ENCODE peak calls at places on chromosomes 11 and 22, in ten cellular contexts. G, V, O, I, F, W, A, T, Y and P are unnamed samples.

GRCh38 chr11:122268601-122269130 is 152.7 kb upstream of the BLID start:
- DNase-seq in G (no peak), V (no peak), O (no peak), I (no peak), F (no peak), W (no peak), A (no peak), T (no peak), Y (no peak), P (no peak)

GRCh38 chr11:12285106-12285505 is 92.3 kb upstream of the PARVA start:
- DNase-seq in G (no peak), V (no peak), O (no peak), I (no peak), F (peak; percentile 89), W (no peak), A (no peak), T (peak; percentile 93), Y (no peak), P (no peak)

GRCh38 chr22:47157486-47158270 is 395.2 kb downstream of the TBC1D22A start:
- DNase-seq in G (no peak), V (no peak), O (no peak), I (no peak), F (no peak), W (no peak), A (no peak), T (no peak), Y (no peak), P (peak; percentile 55)

GRCh38 chr11:8258771-8259170 is 4.9 kb downstream of the LMO1 start:
- DNase-seq in G (peak; percentile 54), V (no peak), O (no peak), I (no peak), F (no peak), W (no peak), A (peak; percentile 38), T (peak; percentile 27), Y (no peak), P (no peak)

GRCh38 chr11:8168485-8169257 is at the start of gene RIC3:
- DNase-seq in G (no peak), V (no peak), O (peak; percentile 42), I (no peak), F (no peak), W (no peak), A (peak; percentile 69), T (no peak), Y (peak; percentile 56), P (peak; percentile 76)

GRCh38 chr22:44396021-44396726 is 83.4 kb upstream of the SHISAL1 start:
- DNase-seq in G (peak; percentile 34), V (no peak), O (peak; percentile 7), I (no peak), F (no peak), W (no peak), A (no peak), T (no peak), Y (no peak), P (no peak)

GRCh38 chr11:96342131-96342970 is 644 bp downstream of the MAML2 start:
- DNase-seq in G (no peak), V (no peak), O (no peak), I (peak; percentile 27), F (no peak), W (no peak), A (no peak), T (no peak), Y (peak; percentile 17), P (no peak)

GRCh38 chr11:72739240-72740059 is 12.8 kb downstream of the ARAP1 start:
- DNase-seq in G (no peak), V (no peak), O (peak; percentile 22), I (no peak), F (no peak), W (no peak), A (no peak), T (no peak), Y (no peak), P (peak; percentile 62)

GRCh38 chr22:43356881-43357280 is 13.7 kb upstream of the SCUBE1 start:
- DNase-seq in G (no peak), V (no peak), O (no peak), I (no peak), F (no peak), W (no peak), A (no peak), T (no peak), Y (no peak), P (no peak)

GRCh38 chr22:43992331-43992821 is 31.7 kb upstream of the PARVB start:
- DNase-seq in G (no peak), V (no peak), O (no peak), I (no peak), F (no peak), W (no peak), A (peak; percentile 50), T (peak; percentile 6), Y (no peak), P (no peak)

GRCh38 chr11:86523738-86524602 is 148.4 kb downstream of the ME3 start:
- DNase-seq in G (no peak), V (peak; percentile 91), O (no peak), I (no peak), F (peak; percentile 92), W (peak; percentile 97), A (no peak), T (peak; percentile 99), Y (no peak), P (no peak)

GRCh38 chr22:24681236-24681635 is 78.2 kb downstream of the GGT1 start:
- DNase-seq in G (no peak), V (no peak), O (no peak), I (no peak), F (peak; percentile 56), W (no peak), A (no peak), T (peak; percentile 81), Y (no peak), P (no peak)

GRCh38 chr11:92226331-92227232 is 2.0 kb downstream of the FAT3 start:
- DNase-seq in G (peak; percentile 71), V (no peak), O (no peak), I (no peak), F (no peak), W (no peak), A (no peak), T (no peak), Y (no peak), P (peak; percentile 18)
- H3K27ac ChIP-seq in G (peak overlapping the region; percentile 89), V (no peak overlapping the region), O (no peak overlapping the region), I (no peak overlapping the region), F (no peak overlapping the region), W (no peak overlapping the region), A (no peak overlapping the region), T (no peak overlapping the region), Y (no peak overlapping the region), P (no peak overlapping the region)

GRCh38 chr11:10439924-10440323 is 15.1 kb upstream of the AMPD3 start:
- DNase-seq in G (no peak), V (no peak), O (no peak), I (no peak), F (no peak), W (no peak), A (no peak), T (no peak), Y (no peak), P (no peak)

GRCh38 chr11:10443721-10444120 is 11.3 kb upstream of the AMPD3 start:
- DNase-seq in G (no peak), V (no peak), O (no peak), I (no peak), F (no peak), W (no peak), A (no peak), T (no peak), Y (no peak), P (no peak)

GRCh38 chr11:10441021-10441523 is 14.0 kb upstream of the AMPD3 start:
- DNase-seq in G (no peak), V (no peak), O (no peak), I (no peak), F (no peak), W (no peak), A (no peak), T (peak; percentile 5), Y (no peak), P (no peak)

GRCh38 chr11:10443152-10443551 is 11.9 kb upstream of the AMPD3 start:
- DNase-seq in G (no peak), V (no peak), O (no peak), I (no peak), F (no peak), W (no peak), A (no peak), T (no peak), Y (no peak), P (no peak)

DNA sequence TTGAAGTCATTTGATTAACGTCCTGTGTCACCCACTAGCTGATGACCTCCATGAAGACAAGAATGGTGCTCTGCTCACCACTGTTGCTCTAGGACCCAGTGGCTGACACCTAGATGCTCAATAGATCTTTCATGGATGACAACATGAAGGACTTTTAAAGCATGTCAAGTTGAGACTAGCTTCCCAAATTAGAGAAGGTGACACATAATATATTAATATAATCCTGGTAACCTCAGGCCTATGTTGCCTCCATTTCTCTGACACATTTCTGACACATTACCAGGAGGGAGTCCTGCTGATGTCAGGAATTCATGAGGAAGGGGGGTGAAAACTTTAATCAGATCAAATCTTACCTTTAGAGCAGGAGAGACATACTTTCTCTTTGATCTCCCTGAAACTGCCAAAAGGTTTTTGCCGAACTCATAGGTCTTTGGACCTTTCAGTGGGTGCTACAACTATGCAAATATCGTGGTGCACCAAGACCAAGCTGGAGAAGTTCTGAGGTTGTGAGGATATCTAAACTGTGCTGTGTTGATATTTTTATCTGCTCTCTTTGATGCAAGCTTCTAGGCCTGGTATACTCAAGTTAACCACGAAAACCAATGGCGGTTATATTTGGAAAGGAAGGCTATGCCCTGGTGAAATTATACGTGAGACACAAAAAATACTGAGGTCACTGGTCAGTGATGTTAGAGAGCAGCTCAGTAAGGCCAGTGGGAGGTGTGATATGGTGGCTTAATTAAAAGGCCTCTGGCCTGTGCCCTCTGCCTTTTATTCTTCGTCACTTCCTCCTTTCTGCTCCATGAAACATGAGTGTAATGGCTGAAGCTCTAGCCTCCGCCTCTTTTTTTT is 13.2 kb upstream of the AMPD3 start:
- DNase-seq in G (no peak), V (no peak), O (no peak), I (peak; percentile 95), F (no peak), W (no peak), A (no peak), T (no peak), Y (no peak), P (no peak)
- H3K27ac ChIP-seq in G (no peak overlapping the region), V (no peak overlapping the region), O (no peak overlapping the region), I (peak overlapping the region; percentile 44), F (no peak overlapping the region), W (no peak overlapping the region), A (no peak overlapping the region), T (no peak overlapping the region), Y (no peak overlapping the region), P (no peak overlapping the region)

GRCh38 chr11:60912851-60913550 is 957 bp upstream of the TMEM109 start:
- DNase-seq in G (peak; percentile 56), V (no peak), O (no peak), I (no peak), F (no peak), W (no peak), A (peak; percentile 63), T (no peak), Y (no peak), P (peak; percentile 77)
- H3K27ac ChIP-seq in G (peak overlapping the region; percentile 96), V (peak overlapping the region; percentile 61), O (peak overlapping the region; percentile 98), I (peak overlapping the region; percentile 86), F (no peak overlapping the region), W (peak overlapping the region; percentile 91), A (peak overlapping the region; percentile 93), T (peak overlapping the region; percentile 95), Y (peak overlapping the region; percentile 96), P (peak overlapping the region; percentile 86)

DNA sequence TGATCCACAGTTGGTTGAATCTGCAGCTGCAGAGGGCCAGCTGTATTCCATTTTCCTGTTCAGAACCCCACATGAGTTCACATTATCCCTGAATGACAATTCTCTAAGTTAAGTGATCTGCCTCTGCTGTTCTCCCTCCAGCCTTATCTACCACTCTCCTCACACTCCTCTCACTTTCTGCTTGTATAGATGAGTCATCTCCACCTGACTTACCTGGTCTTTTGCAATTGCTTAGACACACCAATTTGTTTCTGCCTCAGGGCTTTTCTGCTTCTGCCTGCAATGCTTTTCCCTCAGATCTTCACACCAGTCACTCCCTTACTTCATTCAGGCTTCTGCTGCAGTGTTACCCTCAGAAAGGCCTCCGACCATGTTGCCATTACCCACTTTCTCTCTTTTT is 118.1 kb downstream of the ATM start:
- DNase-seq in G (no peak), V (peak; percentile 55), O (no peak), I (no peak), F (no peak), W (peak; percentile 6), A (no peak), T (no peak), Y (no peak), P (no peak)
- H3K27ac ChIP-seq in G (no peak overlapping the region), V (no peak overlapping the region), O (no peak overlapping the region), I (no peak overlapping the region), F (no peak overlapping the region), W (no peak overlapping the region), A (no peak overlapping the region), T (no peak overlapping the region), Y (no peak overlapping the region), P (no peak overlapping the region)